ENCODE peak calls at places on chromosomes 5 and 9, in seven cellular contexts. C, M, W, X, T, G and Y are unnamed samples. For H3K4me1, the result is how much of the 10 kb centered on the place peaks cover.

GRCh38 chr5:172178301-172179031 is 9.6 kb downstream of the STK10 start:
- DNase-seq in C (no peak), M (no peak), W (no peak), X (no peak), T (peak), G (no peak), Y (no peak)

GRCh38 chr5:73393606-73394489 is 54.7 kb downstream of the FOXD1 start:
- DNase-seq in C (no peak), M (no peak), W (no peak), X (no peak), T (no peak), G (no peak), Y (no peak)

GRCh38 chr5:34014614-34015013 is 6.8 kb upstream of the AMACR start:
- DNase-seq in C (no peak), M (no peak), W (no peak), X (no peak), T (no peak), G (no peak), Y (no peak)

GRCh38 chr5:92599217-92599810 is 981.7 kb downstream of the NR2F1-AS1 start:
- DNase-seq in C (no peak), M (no peak), W (no peak), X (no peak), T (no peak), G (no peak), Y (no peak)

GRCh38 chr5:137598341-137598740 is 99.2 kb upstream of the SPOCK1 start:
- DNase-seq in C (no peak), M (no peak), W (no peak), X (no peak), T (no peak), G (no peak), Y (no peak)

GRCh38 chr5:160155017-160155725 is 35.9 kb upstream of the PWWP2A start:
- DNase-seq in C (no peak), M (no peak), W (peak), X (no peak), T (no peak), G (no peak), Y (no peak)

GRCh38 chr5:20974423-20974822 is 986.4 kb upstream of the CDH18 start:
- DNase-seq in C (no peak), M (no peak), W (no peak), X (no peak), T (no peak), G (no peak), Y (no peak)

GRCh38 chr9:134329886-134330285 is 3.6 kb downstream of the RXRA start:
- DNase-seq in C (no peak), M (peak), W (peak), X (peak), T (no peak), G (no peak), Y (no peak)

GRCh38 chr9:127136081-127136879 is 13.8 kb upstream of the ANGPTL2 start:
- DNase-seq in C (no peak), M (no peak), W (no peak), X (no peak), T (no peak), G (no peak), Y (no peak)

GRCh38 chr9:4080889-4081548 is 218.8 kb downstream of the GLIS3 start:
- DNase-seq in C (no peak), M (peak), W (no peak), X (no peak), T (no peak), G (peak), Y (no peak)

GRCh38 chr9:127539982-127540663 is 72.0 kb upstream of the STXBP1 start:
- DNase-seq in C (no peak), M (peak), W (no peak), X (no peak), T (no peak), G (no peak), Y (no peak)

GRCh38 chr9:82777366-82777765 is 285.6 kb downstream of the RASEF start:
- DNase-seq in C (no peak), M (peak), W (no peak), X (no peak), T (no peak), G (no peak), Y (no peak)

GRCh38 chr5:72467987-72468386 is 39.2 kb downstream of the ZNF366 start:
- DNase-seq in C (no peak), M (no peak), W (no peak), X (no peak), T (no peak), G (no peak), Y (no peak)

GRCh38 chr9:91744114-91744513 is 205.9 kb downstream of the ROR2 start:
- DNase-seq in C (no peak), M (no peak), W (no peak), X (no peak), T (no peak), G (no peak), Y (no peak)

GRCh38 chr9:136827794-136828473 is 14.3 kb upstream of the AJM1 start:
- DNase-seq in C (no peak), M (no peak), W (no peak), X (no peak), T (no peak), G (no peak), Y (no peak)

GRCh38 chr5:6822556-6823343 is 109.5 kb downstream of the TENT4A start:
- DNase-seq in C (no peak), M (no peak), W (no peak), X (no peak), T (no peak), G (no peak), Y (no peak)

GRCh38 chr5:139058121-139058520 is 140.0 kb downstream of the SIL1 start:
- DNase-seq in C (no peak), M (no peak), W (no peak), X (no peak), T (no peak), G (no peak), Y (no peak)

GRCh38 chr9:28423255-28423654 is 850.0 kb upstream of the C9orf72 start:
- DNase-seq in C (no peak), M (no peak), W (no peak), X (no peak), T (no peak), G (no peak), Y (no peak)
- H3K4me1 ChIP-seq in C (under half), M (under half), W (under half), X (under half), T (under half), G (under half), Y (under half)

DNA sequence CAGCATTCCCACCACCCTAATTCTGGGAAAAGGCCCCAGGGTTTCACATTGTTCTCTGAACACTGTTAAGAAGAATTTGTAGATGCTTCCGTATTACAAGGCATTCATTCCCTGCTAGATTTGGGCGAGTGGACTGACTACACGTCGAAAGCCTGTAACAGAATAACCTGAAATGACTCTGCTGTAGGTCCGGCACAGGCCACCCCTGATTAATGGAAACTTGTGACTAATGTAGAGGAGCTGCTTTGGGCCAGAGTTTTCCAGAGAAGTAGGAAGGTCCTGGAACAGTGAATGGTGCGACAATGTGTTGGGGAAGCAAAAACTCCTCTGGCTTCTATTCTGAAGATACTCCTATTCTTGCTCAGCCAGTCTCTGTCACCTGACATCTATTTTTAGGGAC is 87.6 kb downstream of the NR3C1 start:
- DNase-seq in C (no peak), M (no peak), W (no peak), X (no peak), T (no peak), G (no peak), Y (no peak)
- H3K4me1 ChIP-seq in C (under half), M (half or more), W (under half), X (under half), T (under half), G (half or more), Y (under half)

GRCh38 chr5:119275146-119275872 is 80.5 kb upstream of the TNFAIP8 start:
- DNase-seq in C (no peak), M (no peak), W (no peak), X (no peak), T (no peak), G (peak), Y (no peak)

GRCh38 chr5:119273391-119273839 is 82.4 kb upstream of the TNFAIP8 start:
- DNase-seq in C (no peak), M (no peak), W (no peak), X (no peak), T (no peak), G (no peak), Y (no peak)

GRCh38 chr5:119275873-119276214 is 80.0 kb upstream of the TNFAIP8 start:
- DNase-seq in C (no peak), M (no peak), W (no peak), X (no peak), T (peak), G (no peak), Y (no peak)

GRCh38 chr5:119274767-119275130 is 81.1 kb upstream of the TNFAIP8 start:
- DNase-seq in C (no peak), M (no peak), W (no peak), X (no peak), T (peak), G (no peak), Y (no peak)

GRCh38 chr5:119274024-119274766 is 81.6 kb upstream of the TNFAIP8 start:
- DNase-seq in C (no peak), M (no peak), W (peak), X (no peak), T (no peak), G (peak), Y (no peak)
- H3K4me1 ChIP-seq in C (under half), M (under half), W (under half), X (under half), T (half or more), G (half or more), Y (half or more)

GRCh38 chr9:114387678-114388431 is at the start of gene AKNA:
- DNase-seq in C (no peak), M (peak), W (peak), X (peak), T (peak), G (no peak), Y (peak)
- H3K4me1 ChIP-seq in C (under half), M (under half), W (under half), X (half or more), T (under half), G (under half), Y (half or more)

GRCh38 chr9:113568481-113569321 is 105.2 kb downstream of the RGS3 start:
- DNase-seq in C (no peak), M (no peak), W (no peak), X (no peak), T (no peak), G (no peak), Y (no peak)
- H3K4me1 ChIP-seq in C (under half), M (under half), W (under half), X (under half), T (under half), G (under half), Y (under half)

GRCh38 chr5:14296533-14297331 is 153.6 kb downstream of the TRIO start:
- DNase-seq in C (no peak), M (no peak), W (no peak), X (no peak), T (no peak), G (no peak), Y (no peak)

GRCh38 chr5:14295610-14296009 is 152.5 kb downstream of the TRIO start:
- DNase-seq in C (no peak), M (no peak), W (no peak), X (no peak), T (no peak), G (no peak), Y (no peak)

GRCh38 chr5:14297697-14298096 is 154.6 kb downstream of the TRIO start:
- DNase-seq in C (no peak), M (no peak), W (no peak), X (no peak), T (no peak), G (no peak), Y (no peak)

GRCh38 chr5:14299666-14300065 is 156.5 kb downstream of the TRIO start:
- DNase-seq in C (no peak), M (no peak), W (no peak), X (no peak), T (no peak), G (no peak), Y (no peak)

DNA sequence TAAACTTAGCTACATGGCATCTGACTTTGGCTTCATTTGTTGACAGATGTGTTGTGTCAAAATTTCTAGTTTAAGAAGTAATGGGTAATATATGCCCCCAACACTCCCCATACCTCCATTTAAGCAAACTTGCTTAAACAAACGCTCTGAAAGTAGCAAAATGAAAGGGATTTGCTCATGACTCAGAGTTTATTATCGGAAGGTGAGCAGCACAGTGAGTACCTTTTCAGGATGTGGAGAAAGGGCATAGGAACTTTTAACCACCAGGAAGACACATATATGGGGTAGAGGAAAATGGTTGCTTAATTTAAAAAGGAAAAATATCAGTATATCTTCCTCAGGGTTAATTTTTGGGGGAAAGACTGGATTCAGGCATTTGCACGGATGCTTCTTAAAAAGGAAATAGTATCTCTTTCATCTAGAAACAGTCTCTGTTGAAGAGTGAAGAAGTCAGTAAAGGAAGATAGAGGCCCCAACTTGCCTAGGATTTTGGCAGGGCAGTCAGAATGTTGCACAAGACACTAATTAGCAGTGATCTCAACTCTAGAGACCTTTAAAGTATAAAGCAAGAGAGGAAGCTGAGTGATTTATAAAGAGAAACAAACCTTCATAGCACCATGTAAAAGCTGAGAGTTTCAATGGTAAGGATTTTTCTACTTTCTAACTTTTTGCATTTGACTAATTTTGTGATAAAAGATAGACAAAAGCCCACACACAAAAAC is 155.1 kb downstream of the TRIO start:
- DNase-seq in C (no peak), M (no peak), W (no peak), X (no peak), T (no peak), G (no peak), Y (no peak)
- H3K4me1 ChIP-seq in C (under half), M (under half), W (under half), X (under half), T (under half), G (under half), Y (under half)